ENCODE peak calls at places on chromosome 6, in ten cellular contexts. P is HL-60; S is GM12892; X is activated CD4-positive, alpha-beta T cell treated with anti-CD3 and anti-CD28 coated beads for 48 hours; Q is mammary epithelial cell; O is fibroblast of gingiva; Z is activated gamma-delta T cell treated with Interleukin-2 at 50 U/mL for 16 hours; N is AG08396; C is activated naive CD8-positive, alpha-beta T cell treated with anti-CD3 and anti-CD28 coated beads, Interleukin-2, amount 50 U/mL, for 24 hours; R is SJSA1. B is an unnamed sample.
A peak's percentile ranks its signal among the peaks of the same experiment; 100 is the strongest.

GRCh38 chr6:168609914-168610490 is 169.0 kb downstream of the SMOC2 start:
- DNase-seq in S (no peak), N (no peak), Z (no peak), P (no peak), C (no peak), R (no peak), X (no peak), O (no peak), Q (no peak), B (no peak)

GRCh38 chr6:7410801-7411200 is 21.2 kb downstream of the RIOK1 start:
- DNase-seq in R (no peak), Z (no peak), S (no peak), O (no peak), Q (no peak), N (no peak), C (no peak), P (no peak), X (no peak), B (no peak)

GRCh38 chr6:161618816-161619454 is 345.1 kb upstream of the AGPAT4 start:
- DNase-seq in Z (no peak), S (no peak), P (peak; percentile 4), R (peak; percentile 62), N (peak; percentile 13), X (no peak), O (peak; percentile 74), Q (peak; percentile 35), C (no peak), B (no peak)

GRCh38 chr6:89051725-89052124 is 28.8 kb upstream of the PNRC1 start:
- DNase-seq in S (no peak), C (no peak), O (no peak), X (no peak), Z (no peak), Q (peak; percentile 6), N (no peak), R (no peak), P (peak; percentile 62), B (no peak)

GRCh38 chr6:161370882-161371281 is 97.0 kb upstream of the AGPAT4 start:
- DNase-seq in O (peak; percentile 70), P (peak; percentile 66), N (peak; percentile 76), Z (peak; percentile 66), Q (peak; percentile 66), X (peak; percentile 75), R (peak; percentile 60), C (peak; percentile 63), S (peak; percentile 58), B (peak; percentile 69)

GRCh38 chr6:12749531-12750379 is 33.2 kb downstream of the PHACTR1 start:
- DNase-seq in Z (no peak), Q (no peak), C (no peak), X (no peak), N (no peak), P (no peak), S (no peak), O (no peak), R (no peak), B (no peak)

GRCh38 chr6:10954590-10955010 is 67.7 kb downstream of the SYCP2L start:
- DNase-seq in C (peak; percentile 82), Q (peak; percentile 48), X (peak; percentile 86), Z (peak; percentile 38), O (peak; percentile 66), P (peak; percentile 24), S (peak; percentile 29), N (peak; percentile 68), R (peak; percentile 84), B (peak; percentile 37)

GRCh38 chr6:25714765-25715164 is 39.8 kb upstream of the SLC17A4 start:
- DNase-seq in R (no peak), O (no peak), C (no peak), X (no peak), N (no peak), P (no peak), S (no peak), Q (no peak), Z (no peak), B (no peak)

GRCh38 chr6:125746731-125747588 is 2.5 kb upstream of the HEY2 start:
- DNase-seq in X (peak; percentile 75), P (no peak), R (peak; percentile 46), O (peak; percentile 20), C (peak; percentile 63), N (no peak), S (no peak), Z (peak; percentile 63), Q (peak; percentile 14), B (no peak)

GRCh38 chr6:107657755-107658461 is 166.2 kb downstream of the SCML4 start:
- DNase-seq in S (no peak), O (peak; percentile 69), X (peak; percentile 70), Z (peak; percentile 17), N (peak; percentile 85), P (peak; percentile 54), R (peak; percentile 85), C (peak; percentile 67), Q (no peak), B (no peak)

GRCh38 chr6:33854572-33855030 is 50.8 kb upstream of the MLN start:
- DNase-seq in R (no peak), C (no peak), P (no peak), S (no peak), Z (no peak), O (no peak), X (no peak), N (no peak), Q (no peak), B (no peak)

GRCh38 chr6:9140181-9140580 is 704.8 kb upstream of the SLC35B3 start:
- DNase-seq in N (no peak), Q (peak; percentile 22), Z (no peak), O (no peak), X (no peak), P (no peak), S (no peak), R (no peak), C (no peak), B (no peak)

GRCh38 chr6:81929828-81930227 is 177.3 kb upstream of the TENT5A start:
- DNase-seq in C (no peak), X (no peak), P (no peak), Z (no peak), R (no peak), O (peak; percentile 12), S (no peak), Q (no peak), N (no peak), B (no peak)

GRCh38 chr6:31794866-31795615 is 511 bp downstream of the VARS1 start:
- DNase-seq in S (peak; percentile 57), N (peak; percentile 77), R (no peak), P (no peak), C (no peak), X (no peak), O (no peak), Z (no peak), Q (no peak), B (peak; percentile 57)

GRCh38 chr6:21441386-21441785 is 152.2 kb upstream of the SOX4 start:
- DNase-seq in S (no peak), Z (no peak), R (no peak), C (no peak), O (no peak), X (peak; percentile 5), N (no peak), P (peak; percentile 76), Q (peak; percentile 49), B (no peak)

GRCh38 chr6:138500045-138500665 is 861 bp upstream of the NHSL1 start:
- DNase-seq in R (no peak), Q (no peak), Z (no peak), O (no peak), C (no peak), S (no peak), P (no peak), X (no peak), N (no peak), B (no peak)

GRCh38 chr6:113672691-113673149 is 184.4 kb upstream of the MARCKS start:
- DNase-seq in R (no peak), S (no peak), O (peak; percentile 72), Z (no peak), Q (no peak), N (peak; percentile 37), X (no peak), P (no peak), C (no peak), B (no peak)

GRCh38 chr6:72939029-72939428 is 286.3 kb downstream of the KHDC1L start:
- DNase-seq in P (no peak), Z (no peak), R (no peak), C (no peak), Q (no peak), O (no peak), X (no peak), S (no peak), N (no peak), B (no peak)

GRCh38 chr6:1873781-1874180 is 264.1 kb downstream of the FOXC1 start:
- DNase-seq in S (no peak), Q (no peak), Z (no peak), N (no peak), O (no peak), R (no peak), X (no peak), P (no peak), C (no peak), B (no peak)

GRCh38 chr6:155276638-155277037 is 12.8 kb downstream of the CLDN20 start:
- DNase-seq in C (no peak), X (no peak), S (no peak), Z (no peak), N (no peak), P (no peak), R (no peak), Q (no peak), O (no peak), B (no peak)

GRCh38 chr6:69422474-69422873 is 374.3 kb downstream of the LMBRD1 start:
- DNase-seq in O (no peak), P (no peak), N (no peak), R (no peak), S (no peak), X (no peak), Q (no peak), C (no peak), Z (no peak), B (no peak)

GRCh38 chr6:7632501-7633290 is 42.7 kb downstream of the SNRNP48 start:
- DNase-seq in Z (no peak), Q (no peak), P (no peak), N (no peak), O (no peak), S (no peak), R (peak; percentile 81), C (no peak), X (no peak), B (no peak)

GRCh38 chr6:134034951-134035822 is 17.2 kb downstream of the SLC2A12 start:
- DNase-seq in O (no peak), N (no peak), R (no peak), S (no peak), Q (peak; percentile 81), X (no peak), P (no peak), Z (no peak), C (no peak), B (no peak)

GRCh38 chr6:113632220-113632864 is 224.8 kb upstream of the MARCKS start:
- DNase-seq in P (no peak), R (peak; percentile 72), X (peak; percentile 68), Z (no peak), S (no peak), C (peak; percentile 43), N (peak; percentile 28), O (peak; percentile 91), Q (peak; percentile 99), B (no peak)

GRCh38 chr6:139514819-139515218 is 140.4 kb upstream of the CITED2 start:
- DNase-seq in Q (no peak), X (no peak), P (no peak), S (no peak), R (no peak), O (peak; percentile 78), C (no peak), Z (no peak), N (no peak), B (no peak)